ENCODE peak calls at places on chromosome 6, in nine cellular contexts. C is kidney tubule cell; G is stimulated activated CD8-positive, alpha-beta memory T cell treated with anti-CD3 and anti-CD28 coated beads, Interleukin-15, amount 100 ng/mL, for 24 hours; Q is iris pigment epithelial cell; S is memory B cell; T is adrenal gland; B is mesenchymal stem cell; U is stimulated activated CD4-positive, alpha-beta T cell treated with anti-CD3 and anti-CD28 coated beads, TNF-alpha, amount 100 ng/mL, for 24 hours; Z is HFFc6. M is an unnamed sample.

GRCh38 chr6:52603000-52603795 is 26.3 kb upstream of the TRAM2 start:
- DNase-seq in C (peak), G (no peak), U (no peak), S (no peak), Q (peak), B (peak), Z (peak), T (no peak), M (peak)

GRCh38 chr6:90105766-90106165 is 190.9 kb downstream of the BACH2 start:
- DNase-seq in B (no peak), C (no peak), Q (peak), Z (no peak), G (no peak), S (no peak), T (no peak), U (no peak), M (no peak)

GRCh38 chr6:16415677-16416076 is 177.3 kb downstream of the GMPR start:
- DNase-seq in T (no peak), B (no peak), C (no peak), U (no peak), S (no peak), G (no peak), Q (no peak), Z (no peak), M (no peak)

GRCh38 chr6:41767112-41767946 is 12.4 kb downstream of the FRS3 start:
- DNase-seq in B (peak), S (no peak), Q (peak), G (no peak), Z (peak), T (peak), U (no peak), C (peak), M (peak)

GRCh38 chr6:127515234-127515793 is 3.8 kb downstream of the MTCL3 start:
- DNase-seq in S (no peak), T (no peak), U (no peak), B (no peak), G (no peak), Z (peak), C (peak), Q (peak), M (peak)

GRCh38 chr6:92114797-92115196 is 1304.6 kb downstream of the EPHA7 start:
- DNase-seq in G (no peak), C (no peak), Z (no peak), T (no peak), Q (peak), S (no peak), U (no peak), B (no peak), M (no peak)

GRCh38 chr6:151279891-151280290 is 40.1 kb downstream of the AKAP12 start:
- DNase-seq in T (no peak), S (no peak), B (no peak), Z (no peak), G (no peak), Q (no peak), C (no peak), U (no peak), M (no peak)

GRCh38 chr6:116405663-116406329 is 35.0 kb downstream of the DSE start:
- DNase-seq in G (no peak), B (no peak), S (no peak), C (no peak), T (no peak), U (no peak), Z (peak), Q (peak), M (no peak)

GRCh38 chr6:132063738-132064137 is 112.6 kb upstream of the CCN2 start:
- DNase-seq in T (no peak), B (peak), Z (peak), C (peak), U (no peak), S (no peak), G (no peak), Q (peak), M (peak)

GRCh38 chr6:28082939-28083338 is 2.6 kb downstream of the ZNF165 start:
- DNase-seq in C (peak), Z (no peak), S (no peak), Q (no peak), G (no peak), T (no peak), B (no peak), U (no peak), M (no peak)

GRCh38 chr6:79536615-79536968 is 638 bp downstream of the LCA5 start:
- DNase-seq in T (peak), S (peak), G (no peak), Z (peak), C (peak), Q (peak), B (peak), U (no peak), M (peak)

GRCh38 chr6:127550403-127550802 is 26.6 kb upstream of the C6orf58 start:
- DNase-seq in U (no peak), G (no peak), C (peak), T (no peak), Z (peak), B (peak), Q (peak), S (no peak), M (peak)

GRCh38 chr6:168291450-168291849 is 28.1 kb downstream of the DACT2 start:
- DNase-seq in C (no peak), Z (no peak), Q (no peak), U (no peak), G (no peak), B (no peak), S (no peak), T (no peak), M (no peak)

GRCh38 chr6:149563203-149563927 is 2.8 kb upstream of the GINM1 start:
- DNase-seq in G (no peak), S (no peak), C (peak), U (no peak), Z (peak), B (peak), T (no peak), Q (peak), M (peak)

GRCh38 chr6:37696841-37697735 is 595 bp downstream of the MDGA1 start:
- DNase-seq in Q (peak), S (peak), G (no peak), B (peak), U (no peak), T (no peak), Z (no peak), C (no peak), M (peak)

GRCh38 chr6:33589723-33590530 is 9.9 kb upstream of the BAK1 start:
- DNase-seq in T (peak), S (peak), Z (peak), U (no peak), Q (peak), B (peak), G (no peak), C (peak), M (peak)